ENCODE peak calls at places on chromosomes 16 and 17, in nine cellular contexts. X, A, L, Y, E, N, U, B and G are unnamed samples. For H3K4me1, the result is how much of the 10 kb centered on the place peaks cover.

GRCh38 chr17:14038206-14038605 is 31.1 kb upstream of the COX10 start:
- DNase-seq in X (peak), A (peak), L (no peak), Y (no peak), E (no peak), N (peak), U (no peak), B (no peak), G (no peak)

GRCh38 chr17:40828454-40829039 is 6.1 kb upstream of the KRT10 start:
- DNase-seq in X (peak), A (no peak), L (no peak), Y (no peak), E (no peak), N (peak), U (no peak), B (no peak), G (no peak)

GRCh38 chr16:10189861-10190390 is 7.7 kb upstream of the GRIN2A start:
- DNase-seq in X (no peak), A (no peak), L (no peak), Y (no peak), E (no peak), N (no peak), U (no peak), B (no peak), G (no peak)

GRCh38 chr17:39950871-39951348 is 11.9 kb upstream of the GSDMA start:
- DNase-seq in X (no peak), A (no peak), L (no peak), Y (no peak), E (no peak), N (no peak), U (no peak), B (no peak), G (no peak)

GRCh38 chr17:37490638-37491614 is 1.2 kb downstream of the DUSP14 start:
- DNase-seq in X (peak), A (peak), L (peak), Y (peak), E (peak), N (peak), U (peak), B (no peak), G (no peak)

GRCh38 chr17:44376124-44376523 is 12.5 kb upstream of the FAM171A2 start:
- DNase-seq in X (no peak), A (peak), L (peak), Y (no peak), E (no peak), N (no peak), U (no peak), B (no peak), G (no peak)

GRCh38 chr16:28280881-28281836 is 11.2 kb upstream of the SBK1 start:
- DNase-seq in X (no peak), A (no peak), L (no peak), Y (no peak), E (no peak), N (no peak), U (no peak), B (no peak), G (no peak)

GRCh38 chr16:68737046-68737729 is at the start of gene CDH1:
- DNase-seq in X (no peak), A (no peak), L (no peak), Y (peak), E (peak), N (no peak), U (peak), B (peak), G (no peak)

GRCh38 chr17:53032861-53033271 is 789.9 kb upstream of the KIF2B start:
- DNase-seq in X (peak), A (peak), L (no peak), Y (peak), E (peak), N (peak), U (no peak), B (peak), G (no peak)

GRCh38 chr17:8292639-8293395 is 2.4 kb downstream of the SLC25A35 start:
- DNase-seq in X (no peak), A (no peak), L (no peak), Y (no peak), E (no peak), N (no peak), U (no peak), B (no peak), G (no peak)
- H3K4me1 ChIP-seq in X (under half), A (under half), L (under half), Y (under half), E (under half), N (under half), U (under half), B (under half), G (under half)

GRCh38 chr16:85903576-85903975 is 4.6 kb downstream of the IRF8 start:
- DNase-seq in X (no peak), A (no peak), L (no peak), Y (no peak), E (no peak), N (no peak), U (no peak), B (no peak), G (no peak)

GRCh38 chr16:85901760-85902365 is 2.9 kb downstream of the IRF8 start:
- DNase-seq in X (no peak), A (no peak), L (no peak), Y (no peak), E (no peak), N (no peak), U (no peak), B (peak), G (no peak)

GRCh38 chr16:85900031-85900792 is 1.2 kb downstream of the IRF8 start:
- DNase-seq in X (no peak), A (no peak), L (no peak), Y (peak), E (no peak), N (no peak), U (no peak), B (peak), G (no peak)

GRCh38 chr16:85901110-85901509 is 2.1 kb downstream of the IRF8 start:
- DNase-seq in X (no peak), A (no peak), L (no peak), Y (no peak), E (no peak), N (no peak), U (no peak), B (no peak), G (no peak)

GRCh38 chr16:85902366-85903155 is 3.6 kb downstream of the IRF8 start:
- DNase-seq in X (no peak), A (no peak), L (no peak), Y (no peak), E (peak), N (no peak), U (no peak), B (peak), G (peak)
- H3K4me3 ChIP-seq in X (no peak), A (no peak), L (no peak), Y (no peak), E (peak), N (no peak), U (no peak), B (peak), G (peak)

DNA sequence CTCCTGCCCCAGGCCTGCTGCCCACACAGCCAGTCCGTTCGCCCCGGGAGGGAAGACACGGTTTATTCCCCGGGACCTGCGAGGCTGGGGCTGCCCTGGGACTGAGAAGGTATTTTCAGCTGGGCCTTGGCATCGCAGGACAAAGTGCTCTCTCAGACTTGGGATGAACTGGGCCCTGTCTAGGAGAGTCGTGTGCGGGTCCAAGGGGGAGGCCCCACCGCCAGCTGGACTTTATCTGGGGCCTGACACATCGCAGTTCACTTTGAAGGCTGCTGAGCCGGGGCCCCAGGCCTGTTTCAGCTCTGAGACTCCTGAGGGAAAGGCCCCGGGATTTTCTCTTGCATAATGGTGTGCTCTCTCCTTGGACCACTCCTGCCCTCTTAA is 6.8 kb downstream of the CRISPLD2 start:
- DNase-seq in X (no peak), A (peak), L (peak), Y (no peak), E (peak), N (no peak), U (no peak), B (no peak), G (no peak)
- H3K27ac ChIP-seq in X (no peak), A (peak), L (no peak), Y (peak), E (peak), N (peak), U (peak), B (peak), G (no peak)

GRCh38 chr17:38749222-38750043 is 1.3 kb upstream of the PCGF2 start:
- DNase-seq in X (peak), A (peak), L (peak), Y (peak), E (peak), N (peak), U (peak), B (peak), G (peak)
- H3K4me1 ChIP-seq in X (under half), A (under half), L (under half), Y (under half), E (under half), N (under half), U (under half), B (under half), G (half or more)

GRCh38 chr17:51087072-51087757 is 33.5 kb downstream of the SPAG9 start:
- DNase-seq in X (no peak), A (peak), L (no peak), Y (no peak), E (no peak), N (peak), U (no peak), B (no peak), G (no peak)

GRCh38 chr17:51088287-51088686 is 32.4 kb downstream of the SPAG9 start:
- DNase-seq in X (no peak), A (no peak), L (no peak), Y (no peak), E (no peak), N (no peak), U (no peak), B (no peak), G (no peak)

GRCh38 chr17:51083976-51084375 is 36.7 kb downstream of the SPAG9 start:
- DNase-seq in X (no peak), A (no peak), L (no peak), Y (no peak), E (no peak), N (no peak), U (no peak), B (no peak), G (no peak)

DNA sequence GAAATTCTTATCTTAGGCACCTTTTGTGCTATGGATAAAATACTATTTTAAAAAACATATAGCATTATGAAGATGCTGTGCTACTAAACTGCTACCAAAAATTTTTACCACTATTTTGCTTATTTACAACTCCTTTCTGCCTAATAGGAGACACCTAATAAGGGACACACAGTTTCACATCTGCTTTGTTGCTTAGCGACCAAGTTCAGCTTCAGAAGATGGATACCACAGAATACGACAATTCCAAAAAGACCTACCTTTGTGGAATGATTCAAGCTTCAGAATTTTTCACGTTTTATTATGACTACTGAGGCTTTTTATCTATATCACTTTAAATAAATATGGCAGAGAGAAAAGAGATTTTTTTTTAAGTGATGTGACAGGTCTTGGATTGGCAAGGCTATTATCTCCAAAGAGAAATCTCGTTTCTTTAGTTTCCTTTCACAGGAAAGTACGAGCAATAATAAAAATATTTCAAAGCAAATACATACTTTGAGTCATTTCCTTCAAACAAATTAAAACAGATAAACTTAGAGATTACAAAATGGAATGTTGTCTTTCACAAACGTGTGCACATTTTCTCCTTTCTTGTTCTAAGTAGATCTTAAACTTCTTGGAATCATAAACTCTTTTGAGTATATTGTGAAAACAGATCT is 35.4 kb downstream of the SPAG9 start:
- DNase-seq in X (peak), A (peak), L (no peak), Y (no peak), E (no peak), N (peak), U (no peak), B (no peak), G (no peak)
- H3K4me3 ChIP-seq in X (peak), A (peak), L (no peak), Y (no peak), E (no peak), N (peak), U (no peak), B (no peak), G (no peak)

DNA sequence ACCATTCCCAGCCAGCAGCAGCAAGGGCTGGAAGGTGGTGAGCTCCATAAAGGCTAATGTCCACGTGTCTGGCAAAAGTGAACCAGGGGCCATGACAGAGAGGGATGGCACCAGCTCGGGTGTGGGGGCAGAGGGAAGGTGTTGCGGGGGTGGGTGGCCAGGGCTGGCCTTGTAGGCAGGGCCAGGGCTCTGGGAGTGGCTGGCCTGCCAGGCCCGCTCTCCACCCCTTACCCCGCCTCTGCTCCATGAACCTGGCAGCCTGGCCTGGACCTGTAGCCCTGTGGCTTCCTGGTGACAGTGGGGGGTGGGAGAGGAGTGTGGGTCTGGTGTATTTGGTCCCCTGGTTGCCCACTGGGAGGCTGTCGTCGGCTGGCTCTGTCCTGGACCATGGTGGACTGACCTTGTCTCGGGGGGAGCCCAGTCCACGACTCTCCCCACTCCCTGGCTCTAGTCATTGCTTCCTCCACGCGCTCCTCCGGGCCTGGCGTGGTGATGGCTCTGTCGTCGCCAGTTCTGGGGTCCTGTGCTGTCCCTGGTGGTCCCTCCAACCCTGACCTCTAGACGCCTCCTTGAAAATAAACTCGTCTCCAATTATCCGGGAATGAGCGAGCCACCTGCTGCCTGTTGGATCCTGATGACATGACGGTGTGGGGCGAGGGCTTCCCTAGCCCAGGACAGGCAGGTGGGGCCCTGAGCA is 50.0 kb downstream of the ENGASE start:
- DNase-seq in X (no peak), A (no peak), L (no peak), Y (no peak), E (no peak), N (no peak), U (no peak), B (no peak), G (no peak)
- H3K27ac ChIP-seq in X (no peak), A (no peak), L (no peak), Y (no peak), E (no peak), N (no peak), U (no peak), B (no peak), G (no peak)

DNA sequence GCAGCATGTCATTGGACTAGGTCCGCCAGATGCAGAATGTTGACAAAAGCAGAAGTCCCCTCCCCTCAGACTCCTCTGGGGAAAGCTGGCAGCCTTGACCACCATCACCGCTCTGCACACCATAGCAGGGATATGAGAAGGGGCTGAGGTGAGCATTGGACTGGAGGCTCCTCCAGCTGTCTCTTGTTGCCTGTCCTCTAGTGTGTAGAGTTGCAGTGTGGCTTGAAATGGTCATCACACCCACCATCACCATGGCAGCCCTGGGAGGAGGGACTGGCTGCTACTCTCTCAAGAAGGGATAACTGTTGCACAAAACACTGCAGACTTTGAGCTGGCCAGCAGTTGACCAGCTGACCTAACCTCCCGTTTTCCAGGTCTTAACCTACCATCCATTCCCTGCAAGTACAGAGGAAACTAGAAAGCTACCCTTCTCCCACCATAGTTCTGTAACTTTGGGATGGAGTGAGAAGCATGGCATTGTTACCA is 38.3 kb downstream of the HLF start:
- DNase-seq in X (no peak), A (no peak), L (no peak), Y (no peak), E (no peak), N (no peak), U (no peak), B (no peak), G (no peak)
- H3K4me1 ChIP-seq in X (under half), A (under half), L (under half), Y (under half), E (under half), N (under half), U (under half), B (under half), G (under half)

GRCh38 chr16:73033271-73033998 is 14.5 kb downstream of the ZFHX3 start:
- DNase-seq in X (no peak), A (no peak), L (no peak), Y (no peak), E (no peak), N (no peak), U (no peak), B (no peak), G (no peak)
- H3K4me3 ChIP-seq in X (no peak), A (no peak), L (peak), Y (no peak), E (no peak), N (no peak), U (no peak), B (no peak), G (no peak)

GRCh38 chr16:7330709-7331108 is 1.9 kb upstream of the RBFOX1 start:
- DNase-seq in X (no peak), A (no peak), L (peak), Y (no peak), E (no peak), N (no peak), U (no peak), B (no peak), G (no peak)

GRCh38 chr16:7333326-7333725 is 681 bp downstream of the RBFOX1 start:
- DNase-seq in X (no peak), A (no peak), L (no peak), Y (no peak), E (no peak), N (no peak), U (no peak), B (no peak), G (no peak)

GRCh38 chr16:7334801-7335560 is 2.3 kb downstream of the RBFOX1 start:
- DNase-seq in X (no peak), A (no peak), L (no peak), Y (no peak), E (no peak), N (no peak), U (no peak), B (no peak), G (no peak)

GRCh38 chr16:7332611-7333010 is at the start of gene RBFOX1:
- DNase-seq in X (no peak), A (no peak), L (no peak), Y (no peak), E (no peak), N (no peak), U (no peak), B (no peak), G (no peak)

GRCh38 chr16:7331997-7332396 is 648 bp upstream of the RBFOX1 start:
- DNase-seq in X (no peak), A (no peak), L (no peak), Y (no peak), E (no peak), N (no peak), U (no peak), B (no peak), G (no peak)
- H3K27ac ChIP-seq in X (no peak), A (no peak), L (peak), Y (no peak), E (no peak), N (no peak), U (no peak), B (no peak), G (no peak)

GRCh38 chr16:56936950-56937349 is 5.0 kb downstream of the HERPUD1 start:
- DNase-seq in X (no peak), A (no peak), L (no peak), Y (no peak), E (no peak), N (no peak), U (no peak), B (no peak), G (no peak)
- H3K4me1 ChIP-seq in X (under half), A (under half), L (under half), Y (under half), E (under half), N (under half), U (under half), B (under half), G (half or more)